ENCODE peak calls at places on chromosome 5, in seven cellular contexts. T, I, P, O, V, N and B are unnamed samples.
A peak's percentile ranks its signal among the peaks of the same experiment; 100 is the strongest.

GRCh38 chr5:132190161-132190817 is 37.4 kb downstream of the P4HA2 start:
- DNase-seq in T (peak; percentile 74), I (no peak), P (no peak), O (peak; percentile 70), V (peak; percentile 87), N (peak; percentile 76), B (peak; percentile 39)

GRCh38 chr5:151233576-151234202 is 9.8 kb upstream of the CCDC69 start:
- DNase-seq in T (no peak), I (no peak), P (no peak), O (peak; percentile 64), V (no peak), N (no peak), B (no peak)

GRCh38 chr5:74978347-74978746 is 74.0 kb downstream of the GCNT4 start:
- DNase-seq in T (peak; percentile 25), I (no peak), P (no peak), O (no peak), V (no peak), N (no peak), B (no peak)

GRCh38 chr5:138632900-138633489 is 57.8 kb upstream of the HSPA9 start:
- DNase-seq in T (peak; percentile 90), I (no peak), P (no peak), O (peak; percentile 27), V (no peak), N (peak; percentile 75), B (peak; percentile 39)

GRCh38 chr5:41848983-41849382 is 21.2 kb downstream of the OXCT1 start:
- DNase-seq in T (no peak), I (no peak), P (no peak), O (no peak), V (no peak), N (no peak), B (no peak)

GRCh38 chr5:143554194-143554717 is 150.8 kb upstream of the NR3C1 start:
- DNase-seq in T (no peak), I (no peak), P (no peak), O (no peak), V (peak; percentile 6), N (peak; percentile 99), B (no peak)

GRCh38 chr5:122924203-122924602 is 78.8 kb downstream of the SNX24 start:
- DNase-seq in T (no peak), I (no peak), P (no peak), O (no peak), V (no peak), N (peak; percentile 41), B (no peak)

GRCh38 chr5:107873877-107874276 is 203.1 kb upstream of the EFNA5 start:
- DNase-seq in T (no peak), I (no peak), P (no peak), O (no peak), V (peak; percentile 10), N (no peak), B (no peak)

GRCh38 chr5:72507360-72508238 is at the start of gene ZNF366:
- DNase-seq in T (peak; percentile 25), I (no peak), P (no peak), O (no peak), V (no peak), N (no peak), B (no peak)

GRCh38 chr5:137146402-137146889 is 352.7 kb downstream of the SPOCK1 start:
- DNase-seq in T (no peak), I (no peak), P (no peak), O (no peak), V (peak; percentile 24), N (peak; percentile 99), B (no peak)

GRCh38 chr5:91311697-91312501 is 71.2 kb downstream of the ARRDC3 start:
- DNase-seq in T (peak; percentile 81), I (peak; percentile 41), P (peak; percentile 88), O (peak; percentile 48), V (peak; percentile 42), N (peak; percentile 100), B (no peak)

GRCh38 chr5:154193176-154193575 is 2.6 kb downstream of the GALNT10 start:
- DNase-seq in T (no peak), I (no peak), P (no peak), O (no peak), V (no peak), N (no peak), B (no peak)

GRCh38 chr5:146880985-146881384 is 2.4 kb upstream of the PPP2R2B start:
- DNase-seq in T (peak; percentile 78), I (no peak), P (no peak), O (no peak), V (no peak), N (no peak), B (no peak)

GRCh38 chr5:172666251-172666650 is 25.2 kb downstream of the NEURL1B start:
- DNase-seq in T (peak; percentile 70), I (no peak), P (no peak), O (no peak), V (no peak), N (peak; percentile 32), B (no peak)

GRCh38 chr5:141475625-141476131 is at the start of gene PCDHGC3:
- DNase-seq in T (peak; percentile 88), I (no peak), P (no peak), O (peak; percentile 84), V (peak; percentile 93), N (peak; percentile 95), B (no peak)

GRCh38 chr5:94480511-94480910 is 137.9 kb downstream of the KIAA0825 start:
- DNase-seq in T (no peak), I (no peak), P (no peak), O (no peak), V (no peak), N (no peak), B (no peak)

GRCh38 chr5:134568761-134569725 is 43.6 kb downstream of the JADE2 start:
- DNase-seq in T (no peak), I (no peak), P (no peak), O (no peak), V (no peak), N (peak; percentile 54), B (no peak)

GRCh38 chr5:108637110-108637509 is 110.6 kb upstream of the FER start:
- DNase-seq in T (no peak), I (no peak), P (no peak), O (no peak), V (no peak), N (peak; percentile 62), B (no peak)

GRCh38 chr5:56099346-56099745 is 104.6 kb upstream of the IL6ST start:
- DNase-seq in T (no peak), I (no peak), P (no peak), O (no peak), V (no peak), N (peak; percentile 97), B (no peak)

GRCh38 chr5:14882658-14883580 is 11.3 kb upstream of the ANKH start:
- DNase-seq in T (no peak), I (no peak), P (no peak), O (no peak), V (no peak), N (no peak), B (no peak)

GRCh38 chr5:156420665-156421064 is 93.7 kb downstream of the SGCD start:
- DNase-seq in T (no peak), I (no peak), P (no peak), O (no peak), V (no peak), N (peak; percentile 20), B (no peak)

GRCh38 chr5:1142886-1143669 is 31.2 kb upstream of the SLC12A7 start:
- DNase-seq in T (no peak), I (no peak), P (no peak), O (no peak), V (no peak), N (no peak), B (no peak)

GRCh38 chr5:34574976-34575467 is 81.1 kb upstream of the RAI14 start:
- DNase-seq in T (no peak), I (no peak), P (no peak), O (no peak), V (no peak), N (no peak), B (no peak)

GRCh38 chr5:62627901-62628300 is 49.3 kb downstream of the LRRC70 start:
- DNase-seq in T (no peak), I (no peak), P (no peak), O (no peak), V (no peak), N (no peak), B (no peak)

GRCh38 chr5:178320281-178320855 is 87.8 kb upstream of the PHYKPL start:
- DNase-seq in T (no peak), I (no peak), P (peak; percentile 53), O (no peak), V (no peak), N (no peak), B (no peak)

GRCh38 chr5:72233835-72234234 is 86.2 kb downstream of the MRPS27 start:
- DNase-seq in T (no peak), I (no peak), P (no peak), O (no peak), V (no peak), N (no peak), B (no peak)

GRCh38 chr5:68242743-68243142 is 27.2 kb downstream of the PIK3R1 start:
- DNase-seq in T (no peak), I (no peak), P (no peak), O (no peak), V (no peak), N (peak; percentile 16), B (no peak)

GRCh38 chr5:59126665-59127354 is 543.9 kb downstream of the RAB3C start:
- DNase-seq in T (no peak), I (no peak), P (no peak), O (no peak), V (no peak), N (peak; percentile 61), B (no peak)

GRCh38 chr5:129746884-129747283 is 1.0 kb upstream of the MINAR2 start:
- DNase-seq in T (no peak), I (no peak), P (no peak), O (no peak), V (no peak), N (no peak), B (no peak)

GRCh38 chr5:102249381-102249780 is 46.7 kb downstream of the SLCO4C1 start:
- DNase-seq in T (no peak), I (no peak), P (no peak), O (no peak), V (no peak), N (no peak), B (no peak)

GRCh38 chr5:81750308-81751008 is 439 bp downstream of the SSBP2 start:
- DNase-seq in T (no peak), I (peak; percentile 9), P (peak; percentile 63), O (peak; percentile 59), V (no peak), N (no peak), B (no peak)

GRCh38 chr5:68730220-68731010 is 363.4 kb upstream of the SLC30A5 start:
- DNase-seq in T (no peak), I (no peak), P (no peak), O (peak; percentile 44), V (peak; percentile 93), N (peak; percentile 71), B (no peak)

GRCh38 chr5:180818942-180819341 is 16.3 kb upstream of the MGAT1 start:
- DNase-seq in T (no peak), I (no peak), P (no peak), O (no peak), V (no peak), N (no peak), B (no peak)

GRCh38 chr5:126732716-126733115 is 44.2 kb upstream of the LMNB1 start:
- DNase-seq in T (no peak), I (no peak), P (no peak), O (no peak), V (no peak), N (no peak), B (no peak)